ENCODE peak calls at places on chromosomes 3 and 15, in five cellular contexts. One of them, this sample, is unnamed.

GRCh38 chr3:110995461-110996226 is 76.0 kb upstream of the NECTIN3 start:
- DNase-seq in hypothalamus: no peak
- DNase-seq in activated CD4-positive, alpha-beta memory T cell treated with anti-CD3 and anti-CD28 coated beads, Interleukin-2, amount 10 ng/mL, durations not matched to agents 7 days and 5 days: no peak
- DNase-seq in NCI-H1105 treated with DMSO at 0.1 percent for 48 hours: no peak
- DNase-seq in memory B cell: no peak
- DNase-seq in this sample: no peak

GRCh38 chr3:37514055-37514665 is 339.8 kb upstream of the LRRFIP2 start:
- DNase-seq in activated CD4-positive, alpha-beta memory T cell treated with anti-CD3 and anti-CD28 coated beads, Interleukin-2, amount 10 ng/mL, durations not matched to agents 7 days and 5 days: no peak
- DNase-seq in NCI-H1105 treated with DMSO at 0.1 percent for 48 hours: no peak
- DNase-seq in memory B cell: no peak
- DNase-seq in hypothalamus: no peak
- DNase-seq in this sample: no peak

GRCh38 chr15:81330351-81331085 is 6.6 kb upstream of the STARD5 start:
- DNase-seq in activated CD4-positive, alpha-beta memory T cell treated with anti-CD3 and anti-CD28 coated beads, Interleukin-2, amount 10 ng/mL, durations not matched to agents 7 days and 5 days: no peak
- DNase-seq in memory B cell: no peak
- DNase-seq in NCI-H1105 treated with DMSO at 0.1 percent for 48 hours: no peak
- DNase-seq in hypothalamus: no peak
- DNase-seq in this sample: no peak

GRCh38 chr3:39133093-39133490 is 20.3 kb downstream of the CSRNP1 start:
- DNase-seq in NCI-H1105 treated with DMSO at 0.1 percent for 48 hours: no peak
- DNase-seq in hypothalamus: no peak
- DNase-seq in memory B cell: no peak
- DNase-seq in activated CD4-positive, alpha-beta memory T cell treated with anti-CD3 and anti-CD28 coated beads, Interleukin-2, amount 10 ng/mL, durations not matched to agents 7 days and 5 days: no peak
- DNase-seq in this sample: no peak

GRCh38 chr3:63896332-63897034 is 15.7 kb downstream of the SCAANT1 start:
- DNase-seq in memory B cell: no peak
- DNase-seq in NCI-H1105 treated with DMSO at 0.1 percent for 48 hours: no peak
- DNase-seq in hypothalamus: no peak
- DNase-seq in activated CD4-positive, alpha-beta memory T cell treated with anti-CD3 and anti-CD28 coated beads, Interleukin-2, amount 10 ng/mL, durations not matched to agents 7 days and 5 days: no peak
- DNase-seq in this sample: no peak

GRCh38 chr15:65331811-65332210 is 27.3 kb downstream of the RNU5B-1 start:
- DNase-seq in memory B cell: no peak
- DNase-seq in activated CD4-positive, alpha-beta memory T cell treated with anti-CD3 and anti-CD28 coated beads, Interleukin-2, amount 10 ng/mL, durations not matched to agents 7 days and 5 days: no peak
- DNase-seq in NCI-H1105 treated with DMSO at 0.1 percent for 48 hours: no peak
- DNase-seq in hypothalamus: no peak
- DNase-seq in this sample: no peak

GRCh38 chr15:83115831-83116565 is 8.6 kb downstream of the TM6SF1 start:
- DNase-seq in memory B cell: no peak
- DNase-seq in NCI-H1105 treated with DMSO at 0.1 percent for 48 hours: no peak
- DNase-seq in activated CD4-positive, alpha-beta memory T cell treated with anti-CD3 and anti-CD28 coated beads, Interleukin-2, amount 10 ng/mL, durations not matched to agents 7 days and 5 days: no peak
- DNase-seq in hypothalamus: no peak
- DNase-seq in this sample: no peak

GRCh38 chr3:14633819-14634424 is 17.6 kb upstream of the CCDC174 start:
- DNase-seq in NCI-H1105 treated with DMSO at 0.1 percent for 48 hours: peak; percentile 15
- DNase-seq in hypothalamus: no peak
- DNase-seq in memory B cell: peak; percentile 24
- DNase-seq in activated CD4-positive, alpha-beta memory T cell treated with anti-CD3 and anti-CD28 coated beads, Interleukin-2, amount 10 ng/mL, durations not matched to agents 7 days and 5 days: peak; percentile 65
- DNase-seq in this sample: peak; percentile 87

GRCh38 chr3:169668081-169668956 is 4.8 kb upstream of the MECOM start:
- DNase-seq in NCI-H1105 treated with DMSO at 0.1 percent for 48 hours: peak; percentile 66
- DNase-seq in hypothalamus: no peak
- DNase-seq in activated CD4-positive, alpha-beta memory T cell treated with anti-CD3 and anti-CD28 coated beads, Interleukin-2, amount 10 ng/mL, durations not matched to agents 7 days and 5 days: no peak
- DNase-seq in memory B cell: no peak
- DNase-seq in this sample: peak; percentile 62

GRCh38 chr15:69535101-69535638 is 82.6 kb downstream of the RPLP1 start:
- DNase-seq in NCI-H1105 treated with DMSO at 0.1 percent for 48 hours: no peak
- DNase-seq in hypothalamus: no peak
- DNase-seq in activated CD4-positive, alpha-beta memory T cell treated with anti-CD3 and anti-CD28 coated beads, Interleukin-2, amount 10 ng/mL, durations not matched to agents 7 days and 5 days: no peak
- DNase-seq in memory B cell: no peak
- DNase-seq in this sample: no peak

GRCh38 chr15:87609474-87609873 is 647.1 kb downstream of the NTRK3 start:
- DNase-seq in NCI-H1105 treated with DMSO at 0.1 percent for 48 hours: no peak
- DNase-seq in activated CD4-positive, alpha-beta memory T cell treated with anti-CD3 and anti-CD28 coated beads, Interleukin-2, amount 10 ng/mL, durations not matched to agents 7 days and 5 days: no peak
- DNase-seq in hypothalamus: no peak
- DNase-seq in memory B cell: no peak
- DNase-seq in this sample: no peak

GRCh38 chr15:37028609-37029287 is 71.6 kb downstream of the MEIS2 start:
- DNase-seq in activated CD4-positive, alpha-beta memory T cell treated with anti-CD3 and anti-CD28 coated beads, Interleukin-2, amount 10 ng/mL, durations not matched to agents 7 days and 5 days: no peak
- DNase-seq in NCI-H1105 treated with DMSO at 0.1 percent for 48 hours: no peak
- DNase-seq in hypothalamus: no peak
- DNase-seq in memory B cell: no peak
- DNase-seq in this sample: no peak

GRCh38 chr3:58155838-58156237 is 54.9 kb downstream of the DNASE1L3 start:
- DNase-seq in NCI-H1105 treated with DMSO at 0.1 percent for 48 hours: no peak
- DNase-seq in hypothalamus: no peak
- DNase-seq in activated CD4-positive, alpha-beta memory T cell treated with anti-CD3 and anti-CD28 coated beads, Interleukin-2, amount 10 ng/mL, durations not matched to agents 7 days and 5 days: no peak
- DNase-seq in memory B cell: no peak
- DNase-seq in this sample: no peak

GRCh38 chr3:129985113-129985512 is 10.6 kb downstream of the TRH start:
- DNase-seq in hypothalamus: no peak
- DNase-seq in memory B cell: no peak
- DNase-seq in NCI-H1105 treated with DMSO at 0.1 percent for 48 hours: peak; percentile 100
- DNase-seq in activated CD4-positive, alpha-beta memory T cell treated with anti-CD3 and anti-CD28 coated beads, Interleukin-2, amount 10 ng/mL, durations not matched to agents 7 days and 5 days: no peak
- DNase-seq in this sample: no peak

GRCh38 chr3:42159706-42160472 is 68.7 kb downstream of the TRAK1 start:
- DNase-seq in activated CD4-positive, alpha-beta memory T cell treated with anti-CD3 and anti-CD28 coated beads, Interleukin-2, amount 10 ng/mL, durations not matched to agents 7 days and 5 days: peak; percentile 48
- DNase-seq in hypothalamus: no peak
- DNase-seq in memory B cell: peak; percentile 11
- DNase-seq in NCI-H1105 treated with DMSO at 0.1 percent for 48 hours: peak; percentile 73
- DNase-seq in this sample: peak; percentile 65

GRCh38 chr3:115325539-115325938 is 178.5 kb upstream of the ZBTB20 start:
- DNase-seq in hypothalamus: no peak
- DNase-seq in activated CD4-positive, alpha-beta memory T cell treated with anti-CD3 and anti-CD28 coated beads, Interleukin-2, amount 10 ng/mL, durations not matched to agents 7 days and 5 days: no peak
- DNase-seq in NCI-H1105 treated with DMSO at 0.1 percent for 48 hours: no peak
- DNase-seq in memory B cell: no peak
- DNase-seq in this sample: no peak

GRCh38 chr3:138063416-138063815 is 52.0 kb downstream of the DZIP1L start:
- DNase-seq in hypothalamus: no peak
- DNase-seq in activated CD4-positive, alpha-beta memory T cell treated with anti-CD3 and anti-CD28 coated beads, Interleukin-2, amount 10 ng/mL, durations not matched to agents 7 days and 5 days: no peak
- DNase-seq in memory B cell: no peak
- DNase-seq in NCI-H1105 treated with DMSO at 0.1 percent for 48 hours: no peak
- DNase-seq in this sample: no peak

GRCh38 chr3:79517766-79518413 is 249.9 kb downstream of the ROBO1 start:
- DNase-seq in activated CD4-positive, alpha-beta memory T cell treated with anti-CD3 and anti-CD28 coated beads, Interleukin-2, amount 10 ng/mL, durations not matched to agents 7 days and 5 days: no peak
- DNase-seq in memory B cell: no peak
- DNase-seq in hypothalamus: no peak
- DNase-seq in NCI-H1105 treated with DMSO at 0.1 percent for 48 hours: peak; percentile 14
- DNase-seq in this sample: no peak

GRCh38 chr15:31365655-31366127 is 39.1 kb downstream of the KLF13 start:
- DNase-seq in memory B cell: peak; percentile 58
- DNase-seq in hypothalamus: peak; percentile 89
- DNase-seq in activated CD4-positive, alpha-beta memory T cell treated with anti-CD3 and anti-CD28 coated beads, Interleukin-2, amount 10 ng/mL, durations not matched to agents 7 days and 5 days: peak; percentile 86
- DNase-seq in NCI-H1105 treated with DMSO at 0.1 percent for 48 hours: no peak
- DNase-seq in this sample: peak; percentile 91

GRCh38 chr15:50182233-50183013 is 427 bp downstream of the SLC27A2 start:
- DNase-seq in activated CD4-positive, alpha-beta memory T cell treated with anti-CD3 and anti-CD28 coated beads, Interleukin-2, amount 10 ng/mL, durations not matched to agents 7 days and 5 days: peak; percentile 65
- DNase-seq in memory B cell: peak; percentile 21
- DNase-seq in hypothalamus: no peak
- DNase-seq in NCI-H1105 treated with DMSO at 0.1 percent for 48 hours: peak; percentile 24
- DNase-seq in this sample: peak; percentile 72

GRCh38 chr3:10419637-10420232 is 85.7 kb downstream of the ATP2B2 start:
- DNase-seq in hypothalamus: no peak
- DNase-seq in activated CD4-positive, alpha-beta memory T cell treated with anti-CD3 and anti-CD28 coated beads, Interleukin-2, amount 10 ng/mL, durations not matched to agents 7 days and 5 days: peak; percentile 52
- DNase-seq in memory B cell: peak; percentile 29
- DNase-seq in NCI-H1105 treated with DMSO at 0.1 percent for 48 hours: no peak
- DNase-seq in this sample: peak; percentile 79

GRCh38 chr3:53255360-53255774 is 455 bp downstream of the TKT start:
- DNase-seq in activated CD4-positive, alpha-beta memory T cell treated with anti-CD3 and anti-CD28 coated beads, Interleukin-2, amount 10 ng/mL, durations not matched to agents 7 days and 5 days: peak; percentile 56
- DNase-seq in memory B cell: peak; percentile 14
- DNase-seq in NCI-H1105 treated with DMSO at 0.1 percent for 48 hours: peak; percentile 49
- DNase-seq in hypothalamus: no peak
- DNase-seq in this sample: peak; percentile 78

GRCh38 chr3:130968231-130968630 is 58.4 kb downstream of the ASTE1 start:
- DNase-seq in hypothalamus: no peak
- DNase-seq in memory B cell: no peak
- DNase-seq in activated CD4-positive, alpha-beta memory T cell treated with anti-CD3 and anti-CD28 coated beads, Interleukin-2, amount 10 ng/mL, durations not matched to agents 7 days and 5 days: no peak
- DNase-seq in NCI-H1105 treated with DMSO at 0.1 percent for 48 hours: no peak
- DNase-seq in this sample: no peak

GRCh38 chr3:124078978-124079911 is 87.3 kb upstream of the ROPN1 start:
- DNase-seq in hypothalamus: no peak
- DNase-seq in memory B cell: no peak
- DNase-seq in activated CD4-positive, alpha-beta memory T cell treated with anti-CD3 and anti-CD28 coated beads, Interleukin-2, amount 10 ng/mL, durations not matched to agents 7 days and 5 days: no peak
- DNase-seq in NCI-H1105 treated with DMSO at 0.1 percent for 48 hours: peak; percentile 75
- DNase-seq in this sample: no peak

GRCh38 chr15:52559583-52559982 is 9.2 kb downstream of the ARPP19 start:
- DNase-seq in hypothalamus: no peak
- DNase-seq in activated CD4-positive, alpha-beta memory T cell treated with anti-CD3 and anti-CD28 coated beads, Interleukin-2, amount 10 ng/mL, durations not matched to agents 7 days and 5 days: peak; percentile 48
- DNase-seq in NCI-H1105 treated with DMSO at 0.1 percent for 48 hours: no peak
- DNase-seq in memory B cell: no peak
- DNase-seq in this sample: peak; percentile 82

GRCh38 chr15:83066034-83066760 is 855 bp downstream of the BTBD1 start:
- DNase-seq in NCI-H1105 treated with DMSO at 0.1 percent for 48 hours: no peak
- DNase-seq in memory B cell: no peak
- DNase-seq in activated CD4-positive, alpha-beta memory T cell treated with anti-CD3 and anti-CD28 coated beads, Interleukin-2, amount 10 ng/mL, durations not matched to agents 7 days and 5 days: no peak
- DNase-seq in hypothalamus: no peak
- DNase-seq in this sample: no peak

GRCh38 chr15:100263721-100264455 is 77.9 kb downstream of the ADAMTS17 start:
- DNase-seq in hypothalamus: no peak
- DNase-seq in NCI-H1105 treated with DMSO at 0.1 percent for 48 hours: no peak
- DNase-seq in memory B cell: no peak
- DNase-seq in activated CD4-positive, alpha-beta memory T cell treated with anti-CD3 and anti-CD28 coated beads, Interleukin-2, amount 10 ng/mL, durations not matched to agents 7 days and 5 days: no peak
- DNase-seq in this sample: no peak

GRCh38 chr3:41933154-41933676 is 28.7 kb downstream of the ULK4 start:
- DNase-seq in memory B cell: no peak
- DNase-seq in activated CD4-positive, alpha-beta memory T cell treated with anti-CD3 and anti-CD28 coated beads, Interleukin-2, amount 10 ng/mL, durations not matched to agents 7 days and 5 days: no peak
- DNase-seq in NCI-H1105 treated with DMSO at 0.1 percent for 48 hours: no peak
- DNase-seq in hypothalamus: no peak
- DNase-seq in this sample: no peak

GRCh38 chr3:132325634-132326033 is 8.4 kb downstream of the ACP3 start:
- DNase-seq in hypothalamus: no peak
- DNase-seq in memory B cell: no peak
- DNase-seq in activated CD4-positive, alpha-beta memory T cell treated with anti-CD3 and anti-CD28 coated beads, Interleukin-2, amount 10 ng/mL, durations not matched to agents 7 days and 5 days: no peak
- DNase-seq in NCI-H1105 treated with DMSO at 0.1 percent for 48 hours: no peak
- DNase-seq in this sample: no peak

GRCh38 chr15:89665449-89666146 is 10.3 kb upstream of the KIF7 start:
- DNase-seq in activated CD4-positive, alpha-beta memory T cell treated with anti-CD3 and anti-CD28 coated beads, Interleukin-2, amount 10 ng/mL, durations not matched to agents 7 days and 5 days: peak; percentile 34
- DNase-seq in NCI-H1105 treated with DMSO at 0.1 percent for 48 hours: no peak
- DNase-seq in hypothalamus: no peak
- DNase-seq in memory B cell: no peak
- DNase-seq in this sample: no peak

GRCh38 chr3:148971819-148972218 is 19.5 kb upstream of the GYG1 start:
- DNase-seq in activated CD4-positive, alpha-beta memory T cell treated with anti-CD3 and anti-CD28 coated beads, Interleukin-2, amount 10 ng/mL, durations not matched to agents 7 days and 5 days: no peak
- DNase-seq in NCI-H1105 treated with DMSO at 0.1 percent for 48 hours: no peak
- DNase-seq in hypothalamus: no peak
- DNase-seq in memory B cell: no peak
- DNase-seq in this sample: no peak

GRCh38 chr3:100558233-100558632 is 51.2 kb upstream of the ADGRG7 start:
- DNase-seq in activated CD4-positive, alpha-beta memory T cell treated with anti-CD3 and anti-CD28 coated beads, Interleukin-2, amount 10 ng/mL, durations not matched to agents 7 days and 5 days: no peak
- DNase-seq in NCI-H1105 treated with DMSO at 0.1 percent for 48 hours: no peak
- DNase-seq in memory B cell: no peak
- DNase-seq in hypothalamus: no peak
- DNase-seq in this sample: no peak

GRCh38 chr3:172303941-172304558 is 144.2 kb downstream of the GHSR start:
- DNase-seq in activated CD4-positive, alpha-beta memory T cell treated with anti-CD3 and anti-CD28 coated beads, Interleukin-2, amount 10 ng/mL, durations not matched to agents 7 days and 5 days: no peak
- DNase-seq in hypothalamus: no peak
- DNase-seq in NCI-H1105 treated with DMSO at 0.1 percent for 48 hours: no peak
- DNase-seq in memory B cell: no peak
- DNase-seq in this sample: no peak

GRCh38 chr3:108378153-108378951 is 82.0 kb downstream of the HHLA2 start:
- DNase-seq in memory B cell: no peak
- DNase-seq in activated CD4-positive, alpha-beta memory T cell treated with anti-CD3 and anti-CD28 coated beads, Interleukin-2, amount 10 ng/mL, durations not matched to agents 7 days and 5 days: no peak
- DNase-seq in NCI-H1105 treated with DMSO at 0.1 percent for 48 hours: no peak
- DNase-seq in hypothalamus: no peak
- DNase-seq in this sample: no peak